ENCODE peak calls at places on chromosomes 13 and 19, in ten cellular contexts. J is colonic mucosa, U is lower lobe of right lung, F is psoas muscle, Z is adrenal gland, E is BE2C, H is neural progenitor cell, T is ovary, B is osteoblast, P is heart left ventricle. G is an unnamed sample. For H3K27me3 and H3K9me3, the result is how much of the 10 kb centered on the place peaks cover.

GRCh38 chr19:46015080-46015960 is 7.5 kb downstream of the PGLYRP1 start:
- DNase-seq in H (peak), Z (peak), U (peak), P (peak), T (no peak), E (peak), F (peak), J (peak), B (peak), G (peak)

GRCh38 chr13:89432997-89433396 is 1761.8 kb downstream of the SLITRK5 start:
- DNase-seq in U (no peak), E (no peak), H (no peak), B (peak), F (no peak), T (no peak), J (no peak), Z (no peak), P (no peak), G (no peak)

GRCh38 chr19:15640294-15640903 is at the start of gene CYP4F3:
- DNase-seq in P (peak), J (peak), E (peak), T (peak), B (no peak), F (peak), H (no peak), U (peak), Z (peak), G (peak)

GRCh38 chr19:43784981-43785808 is 4.4 kb upstream of the KCNN4 start:
- DNase-seq in T (no peak), H (peak), J (peak), U (peak), E (peak), P (peak), B (peak), F (peak), Z (peak), G (no peak)

GRCh38 chr13:72341904-72342303 is 385.5 kb downstream of the MZT1 start:
- DNase-seq in B (no peak), E (peak), U (no peak), Z (no peak), H (peak), T (no peak), F (no peak), J (no peak), P (no peak), G (no peak)

GRCh38 chr19:7500811-7501450 is 12.1 kb upstream of the PEX11G start:
- DNase-seq in P (no peak), U (peak), T (peak), J (peak), E (peak), Z (peak), B (peak), H (peak), F (peak), G (no peak)

GRCh38 chr13:100887729-100888151 is 213.1 kb upstream of the TMTC4 start:
- DNase-seq in H (no peak), B (peak), U (no peak), Z (no peak), J (no peak), T (no peak), P (no peak), E (no peak), F (no peak), G (no peak)

GRCh38 chr13:74444161-74444571 is 310.0 kb upstream of the KLF12 start:
- DNase-seq in P (no peak), T (no peak), U (no peak), E (no peak), Z (no peak), H (no peak), B (no peak), J (no peak), F (no peak), G (no peak)

GRCh38 chr19:45769821-45770191 is 754 bp upstream of the SIX5 start:
- DNase-seq in T (peak), E (no peak), F (no peak), J (peak), B (no peak), Z (peak), U (peak), P (peak), H (peak), G (peak)

GRCh38 chr19:17243854-17244617 is 1.7 kb downstream of the NR2F6 start:
- DNase-seq in B (peak), F (peak), P (peak), H (peak), T (peak), U (peak), Z (peak), E (peak), J (peak), G (peak)

GRCh38 chr13:34124912-34125311 is 307.0 kb downstream of the RFC3 start:
- DNase-seq in Z (no peak), H (no peak), F (no peak), P (no peak), B (no peak), U (no peak), T (no peak), E (no peak), J (no peak), G (no peak)

GRCh38 chr19:56191115-56191514 is 6.5 kb downstream of the ZSCAN5B start:
- DNase-seq in F (no peak), Z (no peak), T (no peak), J (no peak), B (no peak), P (no peak), H (no peak), U (no peak), E (no peak), G (no peak)

GRCh38 chr19:51807925-51808324 is 13.0 kb downstream of the FPR3 start:
- DNase-seq in Z (no peak), E (no peak), T (no peak), J (no peak), U (no peak), H (no peak), F (no peak), B (no peak), P (no peak), G (no peak)

DNA sequence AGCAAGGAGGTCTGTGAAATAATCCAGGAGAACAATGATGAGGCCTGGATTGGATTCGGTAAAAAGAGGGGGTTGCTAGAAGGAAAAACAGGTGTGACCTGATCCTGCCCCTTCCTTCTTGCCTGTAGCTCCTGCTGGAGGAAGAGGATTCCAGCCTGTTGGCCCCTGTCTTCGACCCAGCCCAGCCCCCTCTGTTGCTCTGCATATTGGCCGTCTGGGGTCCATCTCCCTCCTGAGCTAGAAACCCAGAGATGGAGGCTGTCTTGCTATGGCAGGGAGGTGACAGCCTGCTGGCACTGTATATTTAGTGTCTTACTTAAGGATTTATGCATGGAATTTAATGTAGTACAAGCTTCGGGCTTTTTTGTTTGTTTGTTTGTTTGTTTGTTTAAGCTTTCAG is 6.6 kb downstream of the DMRTC2 start:
- DNase-seq in P (no peak), Z (no peak), J (no peak), H (no peak), U (no peak), F (no peak), E (no peak), B (no peak), T (no peak), G (no peak)
- H3K27me3 ChIP-seq in P (under half), Z (under half), J (under half), H (half or more), U (under half), F (under half), E (half or more), B (half or more), T (under half), G (under half)

DNA sequence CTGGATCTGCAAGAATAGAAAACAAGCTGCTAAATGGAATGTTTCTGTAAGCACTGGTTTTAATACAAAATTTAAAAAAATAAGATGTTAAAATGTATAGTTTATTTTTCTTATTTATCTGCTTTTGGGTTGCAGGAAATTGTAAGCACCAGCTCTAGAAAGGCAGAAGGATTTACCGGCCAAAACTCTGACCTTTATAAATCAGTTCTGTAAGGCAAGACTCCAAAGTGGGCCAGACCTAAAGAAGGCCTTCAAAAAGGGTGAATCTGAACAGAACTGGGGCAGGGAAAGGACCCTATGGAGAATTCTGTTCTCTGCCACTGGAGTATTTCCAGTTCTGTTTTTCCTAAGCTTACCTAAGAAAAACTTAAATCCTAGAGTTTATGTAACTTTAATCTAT is 19.3 kb downstream of the ZNF100 start:
- DNase-seq in T (no peak), B (no peak), E (no peak), U (no peak), Z (no peak), H (no peak), P (no peak), J (no peak), F (no peak), G (no peak)
- H3K9me3 ChIP-seq in T (under half), B (under half), E (under half), U (under half), Z (under half), H (under half), P (under half), J (under half), F (under half), G (under half)

GRCh38 chr13:44573790-44574465 is 2.2 kb downstream of the TSC22D1 start:
- DNase-seq in F (no peak), T (no peak), U (no peak), J (no peak), Z (no peak), B (peak), H (peak), E (peak), P (no peak), G (no peak)

GRCh38 chr13:44573071-44573470 is 3.1 kb downstream of the TSC22D1 start:
- DNase-seq in U (no peak), T (no peak), P (no peak), B (no peak), J (no peak), Z (no peak), F (no peak), H (peak), E (no peak), G (no peak)

GRCh38 chr13:44575035-44575434 is 1.1 kb downstream of the TSC22D1 start:
- DNase-seq in T (no peak), F (no peak), P (no peak), H (no peak), E (no peak), B (no peak), J (no peak), U (no peak), Z (no peak), G (no peak)

GRCh38 chr13:44575741-44576395 is at the start of gene TSC22D1:
- DNase-seq in Z (peak), B (peak), T (peak), J (peak), F (peak), P (peak), H (peak), E (peak), U (peak), G (peak)

DNA sequence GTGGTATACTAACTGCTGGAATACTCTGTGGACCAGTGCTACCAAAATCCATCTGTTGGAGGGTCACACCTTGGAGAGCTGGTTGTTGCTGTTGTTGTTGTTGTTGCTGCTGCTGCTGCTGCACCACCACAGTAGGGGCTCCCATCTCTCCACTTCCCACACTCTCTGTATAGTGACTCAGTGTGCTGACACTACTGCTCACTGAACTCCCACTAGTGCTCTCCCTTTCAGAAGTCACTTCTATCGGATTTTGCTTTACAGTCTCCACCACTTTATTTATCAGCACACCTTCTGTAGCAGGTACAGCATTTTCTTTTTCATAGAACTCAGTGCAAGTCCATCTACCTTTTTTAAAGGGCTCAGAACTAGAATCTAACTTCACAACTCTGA is 1.7 kb downstream of the TSC22D1 start:
- DNase-seq in T (no peak), B (peak), U (no peak), Z (no peak), F (no peak), J (no peak), P (no peak), H (peak), E (no peak), G (no peak)
- TF ChIP-seq CTCF in T (no peak), B (no peak), U (no peak), Z (no peak), F (no peak), J (no peak), P (no peak), H (no peak), E (no peak), G (no peak)

GRCh38 chr19:4590559-4590958 is 31.1 kb upstream of the SEMA6B start:
- DNase-seq in P (no peak), F (no peak), B (peak), H (no peak), U (no peak), Z (no peak), E (no peak), J (no peak), T (no peak), G (no peak)

GRCh38 chr19:4591296-4591695 is 31.8 kb upstream of the SEMA6B start:
- DNase-seq in H (no peak), Z (no peak), F (no peak), P (no peak), E (no peak), T (no peak), J (no peak), U (no peak), B (peak), G (no peak)

GRCh38 chr19:4592445-4592844 is 33.0 kb upstream of the SEMA6B start:
- DNase-seq in E (no peak), U (no peak), F (no peak), J (no peak), B (peak), Z (no peak), H (no peak), T (no peak), P (no peak), G (no peak)

GRCh38 chr19:4587527-4587926 is 28.0 kb upstream of the SEMA6B start:
- DNase-seq in U (no peak), H (no peak), F (no peak), B (peak), Z (no peak), P (no peak), J (no peak), T (no peak), E (no peak), G (no peak)

DNA sequence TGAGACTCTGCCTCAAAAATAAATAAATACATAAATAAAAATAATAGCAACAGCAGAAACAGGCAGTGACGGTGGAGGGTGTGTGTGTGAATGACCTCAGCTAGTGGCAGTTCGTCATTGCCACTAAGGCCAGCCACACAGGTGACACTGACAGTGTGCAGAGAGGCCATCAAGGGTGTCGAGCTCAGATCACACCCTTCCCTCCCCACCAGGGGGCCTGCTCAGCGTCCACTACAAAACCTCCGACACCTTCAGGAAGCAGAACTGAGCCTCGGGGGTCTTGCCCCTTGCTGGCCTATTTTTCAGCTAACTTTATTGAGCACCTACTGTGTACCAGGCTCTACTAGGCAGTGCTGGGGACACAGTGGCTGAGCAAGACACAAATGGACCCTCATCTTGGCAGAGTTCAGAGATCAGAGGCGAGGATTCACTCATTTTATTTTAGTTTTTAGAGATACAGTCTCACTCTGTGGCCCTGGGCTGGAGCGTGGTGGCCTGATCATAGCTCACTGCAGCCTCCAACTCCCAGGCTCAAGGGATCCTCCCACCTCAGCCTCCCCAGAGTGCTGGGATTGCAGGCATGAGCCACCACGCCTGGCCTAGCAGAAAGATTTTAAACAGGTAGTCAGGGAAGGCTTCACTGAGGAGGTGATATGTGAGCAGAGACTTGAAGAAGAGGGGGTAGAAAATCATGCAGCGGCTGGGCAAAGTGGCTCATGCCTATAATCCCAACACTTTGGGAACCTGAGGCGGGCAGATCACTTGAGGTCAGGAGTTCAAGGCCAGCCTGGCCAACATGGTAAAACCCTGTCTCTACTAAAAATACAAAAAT is 30.3 kb upstream of the SEMA6B start:
- DNase-seq in Z (no peak), E (peak), P (no peak), H (peak), F (no peak), B (peak), J (no peak), U (no peak), T (no peak), G (no peak)
- H3K27me3 ChIP-seq in Z (under half), E (under half), P (under half), H (under half), F (under half), B (under half), J (under half), U (half or more), T (under half), G (under half)

GRCh38 chr13:113849981-113850721 is 13.7 kb downstream of the GAS6 start:
- DNase-seq in E (no peak), Z (peak), P (no peak), F (no peak), T (peak), H (no peak), B (peak), J (peak), U (no peak), G (peak)
- H3K9me3 ChIP-seq in E (under half), Z (under half), P (under half), F (under half), T (under half), H (under half), B (under half), J (under half), U (under half), G (under half)

GRCh38 chr13:102487330-102487729 is 85.5 kb upstream of the FGF14 start:
- DNase-seq in H (no peak), F (no peak), E (peak), U (no peak), T (no peak), P (no peak), B (no peak), J (no peak), Z (no peak), G (no peak)

GRCh38 chr13:102484329-102484728 is 82.5 kb upstream of the FGF14 start:
- DNase-seq in F (no peak), H (peak), U (no peak), J (no peak), E (peak), T (no peak), P (no peak), Z (no peak), B (no peak), G (no peak)
- TF ChIP-seq CTCF in F (no peak), H (peak), U (no peak), J (no peak), E (peak), T (no peak), P (peak), Z (no peak), B (no peak), G (peak)

GRCh38 chr13:94058821-94059360 is 420.6 kb downstream of the DCT start:
- DNase-seq in H (no peak), E (no peak), F (no peak), Z (no peak), U (no peak), P (no peak), J (no peak), T (no peak), B (no peak), G (no peak)

GRCh38 chr13:94063096-94063495 is 416.4 kb downstream of the DCT start:
- DNase-seq in Z (no peak), P (no peak), E (no peak), J (no peak), T (no peak), U (no peak), B (no peak), F (no peak), H (no peak), G (no peak)

GRCh38 chr13:94065741-94066140 is 413.7 kb downstream of the DCT start:
- DNase-seq in U (no peak), B (peak), J (no peak), Z (no peak), E (no peak), P (no peak), T (no peak), H (no peak), F (no peak), G (no peak)

GRCh38 chr13:94057618-94058017 is 421.9 kb downstream of the DCT start:
- DNase-seq in E (no peak), P (no peak), F (no peak), J (no peak), T (no peak), U (no peak), B (no peak), H (no peak), Z (no peak), G (no peak)

DNA sequence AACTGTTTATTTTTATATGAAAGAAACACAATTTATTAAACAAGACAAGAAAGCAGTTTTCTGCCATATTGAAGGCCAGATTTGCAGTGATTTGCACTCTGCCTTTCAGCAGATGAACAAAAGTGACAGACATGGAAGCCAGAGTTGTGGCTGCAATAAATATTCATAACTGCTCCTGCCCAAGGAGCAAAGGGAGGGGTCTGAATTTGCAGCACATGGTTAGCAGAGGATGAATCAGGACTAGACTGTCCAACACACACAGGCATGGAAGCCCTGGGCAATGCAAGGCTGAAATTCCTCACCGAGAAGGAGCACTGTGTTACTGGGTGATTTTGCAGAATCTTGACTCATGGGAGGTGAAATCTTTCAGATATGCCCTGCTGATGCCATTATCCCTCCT is 418.2 kb downstream of the DCT start:
- DNase-seq in J (no peak), Z (no peak), U (no peak), E (peak), P (no peak), H (no peak), F (no peak), T (no peak), B (no peak), G (no peak)
- H3K27me3 ChIP-seq in J (under half), Z (under half), U (under half), E (under half), P (under half), H (under half), F (under half), T (under half), B (under half), G (under half)

GRCh38 chr19:58084596-58085347 is 13.3 kb downstream of the ZSCAN18 start:
- DNase-seq in U (no peak), H (no peak), B (peak), E (no peak), F (no peak), J (no peak), P (no peak), T (no peak), Z (no peak), G (no peak)
- H3K9me3 ChIP-seq in U (half or more), H (under half), B (under half), E (under half), F (half or more), J (under half), P (half or more), T (half or more), Z (under half), G (under half)

DNA sequence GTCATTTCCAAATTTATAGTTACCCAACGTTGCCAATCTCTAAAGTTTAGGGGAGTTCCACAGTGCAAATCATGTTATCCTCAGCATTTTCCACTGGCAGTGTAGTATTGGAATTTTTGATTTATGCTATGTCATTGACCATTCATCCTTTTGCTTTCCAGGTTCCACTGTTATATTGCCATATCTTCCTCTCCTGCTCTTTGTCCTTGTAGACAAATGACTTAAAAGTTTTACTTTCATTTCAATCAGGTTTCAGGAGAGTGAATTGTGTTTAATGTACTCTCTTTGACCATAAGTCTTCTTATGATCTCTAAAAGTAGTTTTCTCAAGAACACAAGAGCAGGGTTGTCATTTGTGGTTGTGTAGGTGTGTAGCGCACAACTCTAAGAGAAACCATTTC is 274.6 kb downstream of the COG6 start:
- DNase-seq in J (no peak), E (no peak), P (no peak), B (no peak), F (no peak), T (no peak), U (no peak), Z (no peak), H (no peak), G (no peak)
- TF ChIP-seq CTCF in J (no peak), E (no peak), P (no peak), B (no peak), F (no peak), T (no peak), U (no peak), Z (no peak), H (no peak), G (no peak)